ENCODE peak calls at places on chromosomes 2 and 18, in ten cellular contexts. M is heart left ventricle; H is fibroblast of lung; F is pancreas; E is upper lobe of right lung; V is ascending aorta; K is WERI-Rb-1; D is CD8-positive, alpha-beta T cell; B is psoas muscle; O is A549. R is an unnamed sample. For H3K9me3, the result is how much of the 10 kb centered on the place peaks cover.

GRCh38 chr18:58761241-58761969 is 90.1 kb downstream of the MALT1 start:
- DNase-seq in M (peak), H (no peak), F (no peak), E (no peak), V (no peak), K (no peak), D (no peak), B (no peak), O (no peak), R (no peak)

GRCh38 chr2:236776695-236777251 is 207.1 kb downstream of the ACKR3 start:
- DNase-seq in M (no peak), H (peak), F (no peak), E (no peak), V (peak), K (no peak), D (no peak), B (no peak), O (peak), R (no peak)

GRCh38 chr18:25737710-25738251 is 352.6 kb downstream of the SS18 start:
- DNase-seq in M (no peak), H (peak), F (no peak), E (no peak), V (no peak), K (peak), D (no peak), B (no peak), O (no peak), R (no peak)

GRCh38 chr2:45637440-45637839 is 14.0 kb upstream of the PRKCE start:
- DNase-seq in M (no peak), H (peak), F (no peak), E (no peak), V (no peak), K (no peak), D (no peak), B (no peak), O (no peak), R (no peak)

GRCh38 chr2:234029150-234029733 is 21.3 kb upstream of the SPP2 start:
- DNase-seq in M (no peak), H (no peak), F (no peak), E (no peak), V (no peak), K (no peak), D (no peak), B (no peak), O (peak), R (no peak)

GRCh38 chr2:96174251-96175144 is 29.3 kb upstream of the DUSP2 start:
- DNase-seq in M (peak), H (peak), F (peak), E (peak), V (peak), K (peak), D (peak), B (peak), O (peak), R (peak)

GRCh38 chr2:210158236-210158635 is 13.0 kb downstream of the KANSL1L start:
- DNase-seq in M (no peak), H (no peak), F (no peak), E (no peak), V (no peak), K (peak), D (no peak), B (no peak), O (no peak), R (no peak)

GRCh38 chr18:35770360-35770759 is 188.8 kb downstream of the GALNT1 start:
- DNase-seq in M (no peak), H (no peak), F (no peak), E (no peak), V (no peak), K (no peak), D (no peak), B (no peak), O (no peak), R (no peak)

GRCh38 chr2:236209996-236210395 is 41.8 kb upstream of the GBX2 start:
- DNase-seq in M (no peak), H (no peak), F (no peak), E (no peak), V (no peak), K (no peak), D (no peak), B (no peak), O (no peak), R (no peak)

GRCh38 chr2:236871500-236872001 is 214.1 kb upstream of the COPS8 start:
- DNase-seq in M (peak), H (peak), F (no peak), E (no peak), V (peak), K (peak), D (no peak), B (peak), O (peak), R (no peak)

GRCh38 chr18:55577812-55578539 is 10.0 kb downstream of the TCF4 start:
- DNase-seq in M (no peak), H (no peak), F (no peak), E (no peak), V (no peak), K (no peak), D (no peak), B (no peak), O (peak), R (peak)

GRCh38 chr18:24231773-24232735 is 93.2 kb downstream of the CABYR start:
- DNase-seq in M (no peak), H (peak), F (no peak), E (no peak), V (no peak), K (no peak), D (no peak), B (no peak), O (peak), R (no peak)

GRCh38 chr2:231278868-231279267 is 80.4 kb downstream of the ARMC9 start:
- DNase-seq in M (no peak), H (no peak), F (no peak), E (no peak), V (no peak), K (no peak), D (no peak), B (no peak), O (no peak), R (no peak)

GRCh38 chr2:101699191-101699938 is 1.9 kb downstream of the MAP4K4 start:
- DNase-seq in M (no peak), H (no peak), F (no peak), E (no peak), V (no peak), K (no peak), D (no peak), B (no peak), O (no peak), R (no peak)

GRCh38 chr2:86416126-86416525 is 25.0 kb upstream of the KDM3A start:
- DNase-seq in M (no peak), H (no peak), F (no peak), E (no peak), V (no peak), K (no peak), D (no peak), B (no peak), O (no peak), R (no peak)

GRCh38 chr18:24987933-24988840 is 363.8 kb downstream of the ZNF521 start:
- DNase-seq in M (peak), H (no peak), F (no peak), E (no peak), V (no peak), K (no peak), D (no peak), B (peak), O (no peak), R (no peak)

GRCh38 chr2:105294844-105295481 is 34.6 kb downstream of the TGFBRAP1 start:
- DNase-seq in M (peak), H (peak), F (no peak), E (no peak), V (no peak), K (peak), D (no peak), B (no peak), O (peak), R (peak)

GRCh38 chr2:175926272-175926671 is 75.8 kb downstream of the LNPK start:
- DNase-seq in M (no peak), H (peak), F (no peak), E (no peak), V (no peak), K (no peak), D (no peak), B (no peak), O (no peak), R (no peak)

GRCh38 chr2:181741756-181742155 is 61.4 kb upstream of the NEUROD1 start:
- DNase-seq in M (no peak), H (peak), F (no peak), E (no peak), V (no peak), K (no peak), D (no peak), B (no peak), O (no peak), R (no peak)

GRCh38 chr2:109173311-109174171 is 44.5 kb downstream of the SH3RF3 start:
- DNase-seq in M (peak), H (peak), F (no peak), E (no peak), V (peak), K (no peak), D (no peak), B (peak), O (no peak), R (peak)

GRCh38 chr18:74778191-74778847 is 180.6 kb downstream of the ZNF407 start:
- DNase-seq in M (no peak), H (no peak), F (no peak), E (no peak), V (no peak), K (no peak), D (no peak), B (no peak), O (no peak), R (no peak)

GRCh38 chr2:211085056-211085680 is 528.8 kb downstream of the CPS1 start:
- DNase-seq in M (no peak), H (peak), F (no peak), E (no peak), V (no peak), K (peak), D (no peak), B (no peak), O (peak), R (peak)

GRCh38 chr2:31190188-31190587 is 27.1 kb downstream of the CAPN14 start:
- DNase-seq in M (no peak), H (no peak), F (no peak), E (no peak), V (no peak), K (no peak), D (no peak), B (no peak), O (no peak), R (no peak)

GRCh38 chr2:148167855-148168254 is 147.0 kb downstream of the MBD5 start:
- DNase-seq in M (no peak), H (no peak), F (no peak), E (no peak), V (no peak), K (no peak), D (no peak), B (no peak), O (no peak), R (no peak)

GRCh38 chr2:9135804-9136558 is 70.6 kb upstream of the ASAP2 start:
- DNase-seq in M (no peak), H (peak), F (no peak), E (no peak), V (no peak), K (no peak), D (no peak), B (no peak), O (no peak), R (no peak)

GRCh38 chr2:25341753-25342371 is at the start of gene DNMT3A:
- DNase-seq in M (peak), H (peak), F (peak), E (peak), V (no peak), K (peak), D (no peak), B (peak), O (peak), R (peak)

GRCh38 chr18:76565238-76566173 is 70.5 kb upstream of the ZNF516 start:
- DNase-seq in M (peak), H (peak), F (no peak), E (peak), V (peak), K (no peak), D (no peak), B (peak), O (peak), R (peak)

GRCh38 chr2:174286172-174286571 is 37.8 kb upstream of the OLA1 start:
- DNase-seq in M (no peak), H (no peak), F (no peak), E (no peak), V (no peak), K (no peak), D (no peak), B (no peak), O (no peak), R (no peak)

DNA sequence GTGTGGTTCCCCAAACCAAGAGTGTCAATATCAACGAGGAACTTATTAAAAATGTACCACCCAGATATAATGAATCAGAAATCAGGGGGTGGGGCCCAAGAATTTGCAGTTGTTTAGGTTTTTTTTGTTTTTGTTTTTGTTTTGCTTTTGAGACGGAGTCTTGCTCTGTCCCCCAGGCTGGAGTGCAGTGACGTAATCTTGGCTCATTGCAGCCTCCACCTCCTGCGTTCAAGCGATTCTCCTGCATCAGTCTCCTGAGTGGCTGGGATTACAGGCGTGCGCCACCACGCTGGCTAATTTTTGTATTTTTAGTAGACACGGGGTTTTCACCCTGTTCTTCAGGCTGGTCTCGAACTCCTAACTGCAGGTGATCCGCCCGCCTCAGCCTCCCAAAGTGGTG is 94.0 kb downstream of the WDSUB1 start:
- DNase-seq in M (no peak), H (no peak), F (no peak), E (no peak), V (no peak), K (no peak), D (no peak), B (no peak), O (no peak), R (no peak)
- TF ChIP-seq CTCF in M (no peak), H (no peak), F (no peak), E (no peak), V (no peak), K (no peak), D (no peak), B (no peak), O (no peak), R (no peak)

GRCh38 chr2:16394072-16394985 is 271.3 kb downstream of the CYRIA start:
- DNase-seq in M (no peak), H (no peak), F (peak), E (no peak), V (no peak), K (peak), D (no peak), B (peak), O (no peak), R (peak)

GRCh38 chr2:16391986-16392385 is 273.6 kb downstream of the CYRIA start:
- DNase-seq in M (no peak), H (no peak), F (no peak), E (no peak), V (no peak), K (no peak), D (no peak), B (no peak), O (no peak), R (peak)

GRCh38 chr2:16394986-16395550 is 270.6 kb downstream of the CYRIA start:
- DNase-seq in M (no peak), H (no peak), F (no peak), E (no peak), V (no peak), K (no peak), D (no peak), B (no peak), O (no peak), R (peak)

GRCh38 chr2:16392647-16393482 is 272.8 kb downstream of the CYRIA start:
- DNase-seq in M (no peak), H (no peak), F (no peak), E (no peak), V (no peak), K (no peak), D (no peak), B (no peak), O (no peak), R (no peak)

GRCh38 chr2:16393483-16394071 is 272.1 kb downstream of the CYRIA start:
- DNase-seq in M (no peak), H (no peak), F (no peak), E (no peak), V (no peak), K (no peak), D (no peak), B (no peak), O (no peak), R (peak)
- H3K9me3 ChIP-seq in M (under half), H (under half), F (under half), E (under half), V (under half), K (under half), D (under half), B (under half), O (under half), R (under half)

DNA sequence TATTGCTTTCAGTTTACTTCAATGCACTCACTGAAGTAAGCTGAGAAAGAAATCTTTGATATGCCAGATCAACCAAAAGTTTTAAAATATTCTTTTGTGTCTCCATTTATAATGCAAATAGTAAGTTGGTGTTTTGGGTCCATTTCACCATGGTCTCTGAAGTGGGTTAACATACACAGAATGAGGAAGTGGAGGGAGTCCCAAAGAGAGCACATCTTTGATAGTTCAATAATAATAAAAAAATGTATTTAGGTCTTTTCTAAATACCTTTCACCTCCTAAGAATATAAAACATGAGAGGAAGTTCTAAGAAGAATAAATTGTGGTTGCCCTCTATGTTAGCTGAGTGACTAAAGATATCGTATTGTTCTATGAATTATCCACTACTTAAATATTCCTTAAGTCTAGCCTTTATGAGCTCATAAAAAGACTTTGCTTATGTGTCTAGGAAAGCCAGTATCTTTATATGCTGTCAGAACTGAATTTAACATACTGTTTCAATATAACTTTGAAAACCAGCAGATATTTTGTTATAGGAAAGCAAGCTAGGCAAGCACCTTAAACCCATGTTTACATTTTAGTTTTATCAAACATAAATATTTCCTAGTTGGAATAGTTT is 148.7 kb upstream of the ZEB2 start:
- DNase-seq in M (no peak), H (no peak), F (no peak), E (no peak), V (no peak), K (no peak), D (no peak), B (no peak), O (no peak), R (no peak)
- H3K4me3 ChIP-seq in M (no peak), H (no peak), F (no peak), E (no peak), V (no peak), K (no peak), D (no peak), B (no peak), O (no peak), R (no peak)

DNA sequence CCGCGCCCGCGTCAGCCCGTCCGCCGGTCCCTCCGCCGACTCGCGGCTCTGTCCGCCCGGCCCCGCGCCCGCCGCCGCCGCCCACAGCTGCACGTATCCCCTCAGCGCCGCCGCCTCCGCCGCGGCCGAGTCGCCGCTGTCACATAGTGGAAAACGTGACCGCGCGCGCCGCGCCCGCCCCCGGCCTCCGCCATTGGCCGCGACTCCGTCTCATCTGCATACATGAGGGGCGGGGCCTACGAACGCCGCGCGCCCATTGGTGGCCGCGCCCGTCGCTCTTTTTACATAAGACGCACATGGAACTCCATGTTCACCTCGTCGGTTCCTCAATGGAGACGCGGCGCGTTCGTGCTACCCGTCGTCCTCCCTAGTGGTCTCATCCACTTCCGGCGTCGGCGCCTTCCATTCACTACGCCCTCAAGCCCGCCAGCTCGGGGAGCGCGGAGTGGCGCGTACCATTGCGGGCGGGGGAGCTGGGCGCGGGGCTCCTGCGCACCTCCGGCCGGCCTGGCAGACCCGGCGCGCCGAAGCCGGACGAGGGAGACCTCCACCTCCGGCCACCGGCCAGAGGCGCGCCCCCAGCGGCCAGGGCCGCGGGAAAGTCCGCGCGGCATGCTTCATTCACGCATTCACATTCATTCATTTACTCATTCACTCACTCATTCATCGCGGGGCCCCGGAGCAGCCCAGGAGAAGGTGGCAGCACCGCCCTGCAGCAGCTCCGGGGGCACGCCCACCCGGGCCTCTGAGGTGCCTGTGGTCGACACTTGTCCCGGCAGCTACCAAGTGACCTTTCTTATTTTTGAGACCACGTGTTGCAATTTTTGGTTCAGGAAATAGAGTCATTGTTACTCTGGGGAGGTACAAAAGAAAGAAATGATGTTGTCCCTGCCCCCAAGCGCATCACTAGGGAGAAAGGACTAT is 502 bp upstream of the PER2 start:
- DNase-seq in M (peak), H (peak), F (peak), E (peak), V (peak), K (peak), D (peak), B (peak), O (peak), R (peak)
- TF ChIP-seq CTCF in M (no peak), H (peak), F (peak), E (peak), V (no peak), K (peak), D (no peak), B (peak), O (peak), R (peak)

GRCh38 chr2:129277188-129277587 is 702.3 kb upstream of the RAB6C start:
- DNase-seq in M (no peak), H (no peak), F (no peak), E (no peak), V (no peak), K (no peak), D (no peak), B (no peak), O (no peak), R (no peak)
- H3K9me3 ChIP-seq in M (under half), H (under half), F (under half), E (under half), V (under half), K (under half), D (under half), B (under half), O (under half), R (under half)

DNA sequence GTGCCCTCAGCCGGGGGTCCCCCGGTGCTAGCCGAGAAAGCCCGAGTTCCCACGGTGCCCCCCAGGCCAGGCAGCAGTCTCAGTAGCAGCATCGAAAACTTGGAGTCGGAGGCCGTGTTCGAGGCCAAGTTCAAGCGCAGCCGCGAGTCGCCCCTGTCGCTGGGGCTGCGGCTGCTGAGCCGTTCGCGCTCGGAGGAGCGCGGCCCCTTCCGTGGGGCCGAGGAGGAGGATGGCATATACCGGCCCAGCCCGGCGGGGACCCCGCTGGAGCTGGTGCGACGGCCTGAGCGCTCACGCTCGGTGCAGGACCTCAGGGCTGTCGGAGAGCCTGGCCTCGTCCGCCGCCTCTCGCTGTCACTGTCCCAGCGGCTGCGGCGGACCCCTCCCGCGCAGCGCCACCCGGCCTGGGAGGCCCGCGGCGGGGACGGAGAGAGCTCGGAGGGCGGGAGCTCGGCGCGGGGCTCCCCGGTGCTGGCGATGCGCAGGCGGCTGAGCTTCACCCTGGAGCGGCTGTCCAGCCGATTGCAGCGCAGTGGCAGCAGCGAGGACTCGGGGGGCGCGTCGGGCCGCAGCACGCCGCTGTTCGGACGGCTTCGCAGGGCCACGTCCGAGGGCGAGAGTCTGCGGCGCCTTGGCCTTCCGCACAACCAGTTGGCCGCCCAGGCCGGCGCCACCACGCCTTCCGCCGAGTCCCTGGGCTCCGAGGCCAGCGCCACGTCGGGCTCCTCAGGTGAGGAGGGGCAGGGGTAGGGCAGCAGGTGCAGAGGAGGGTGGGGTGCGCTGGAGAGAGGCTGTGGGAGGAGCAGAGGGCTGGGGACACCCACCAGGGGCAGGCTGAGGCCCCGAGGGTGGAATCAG is 14.1 kb upstream of the GMPPA start:
- DNase-seq in M (no peak), H (no peak), F (peak), E (no peak), V (no peak), K (no peak), D (no peak), B (no peak), O (no peak), R (no peak)
- H3K4me3 ChIP-seq in M (peak), H (no peak), F (peak), E (peak), V (peak), K (no peak), D (peak), B (peak), O (no peak), R (no peak)

GRCh38 chr18:46946656-46947282 is 29.4 kb downstream of the KATNAL2 start:
- DNase-seq in M (peak), H (peak), F (peak), E (peak), V (peak), K (peak), D (no peak), B (peak), O (peak), R (peak)
- TF ChIP-seq CTCF in M (no peak), H (no peak), F (no peak), E (no peak), V (no peak), K (no peak), D (no peak), B (no peak), O (no peak), R (no peak)